ENCODE peak calls at places on chromosomes 2 and 18, in seven cellular contexts. R, K, C, N, E, F and U are unnamed samples.
A peak's percentile ranks its signal among the peaks of the same experiment; 100 is the strongest.

GRCh38 chr18:77645170-77645872 is 395.7 kb downstream of the GALR1 start:
- DNase-seq in R (no peak), K (no peak), C (no peak), N (no peak), E (no peak), F (no peak), U (no peak)

GRCh38 chr2:36165132-36165531 is 190.4 kb upstream of the CRIM1 start:
- DNase-seq in R (no peak), K (no peak), C (no peak), N (no peak), E (no peak), F (no peak), U (no peak)

GRCh38 chr2:8479298-8479697 is 202.6 kb upstream of the ID2 start:
- DNase-seq in R (no peak), K (no peak), C (no peak), N (no peak), E (no peak), F (no peak), U (no peak)

GRCh38 chr2:29281086-29281485 is 165.9 kb downstream of the CLIP4 start:
- DNase-seq in R (no peak), K (no peak), C (no peak), N (no peak), E (no peak), F (no peak), U (no peak)

GRCh38 chr18:76371804-76372203 is 123.2 kb downstream of the ZNF516 start:
- DNase-seq in R (no peak), K (no peak), C (no peak), N (no peak), E (no peak), F (no peak), U (no peak)

GRCh38 chr2:237298323-237299118 is 115.4 kb downstream of the COL6A3 start:
- DNase-seq in R (peak; percentile 83), K (peak; percentile 94), C (no peak), N (no peak), E (no peak), F (no peak), U (no peak)

GRCh38 chr2:239397856-239398470 is 2.9 kb downstream of the HDAC4 start:
- DNase-seq in R (peak; percentile 10), K (no peak), C (no peak), N (no peak), E (no peak), F (no peak), U (no peak)

GRCh38 chr2:238322001-238322411 is 1.7 kb downstream of the TRAF3IP1 start:
- DNase-seq in R (no peak), K (no peak), C (no peak), N (no peak), E (no peak), F (no peak), U (no peak)

GRCh38 chr2:142914507-142915313 is 37.2 kb downstream of the KYNU start:
- DNase-seq in R (no peak), K (no peak), C (no peak), N (no peak), E (no peak), F (no peak), U (no peak)

GRCh38 chr18:73752546-73752945 is 395.1 kb downstream of the FBXO15 start:
- DNase-seq in R (no peak), K (peak; percentile 50), C (no peak), N (no peak), E (no peak), F (no peak), U (no peak)

GRCh38 chr2:161436411-161436810 is 20.3 kb downstream of the TBR1 start:
- DNase-seq in R (peak; percentile 71), K (no peak), C (no peak), N (no peak), E (no peak), F (no peak), U (no peak)

GRCh38 chr2:226478121-226478809 is 321.4 kb downstream of the IRS1 start:
- DNase-seq in R (peak; percentile 88), K (peak; percentile 85), C (no peak), N (no peak), E (peak; percentile 31), F (no peak), U (no peak)

GRCh38 chr18:63099848-63100625 is 219.5 kb downstream of the BCL2 start:
- DNase-seq in R (no peak), K (peak; percentile 41), C (no peak), N (no peak), E (no peak), F (no peak), U (no peak)

GRCh38 chr2:222860740-222861410 is at the start of gene ACSL3:
- DNase-seq in R (no peak), K (peak; percentile 97), C (peak; percentile 91), N (peak; percentile 80), E (peak; percentile 98), F (peak; percentile 98), U (peak; percentile 97)

GRCh38 chr2:189676471-189676870 is 2.0 kb downstream of the ANKAR start:
- DNase-seq in R (no peak), K (peak; percentile 21), C (no peak), N (no peak), E (no peak), F (no peak), U (no peak)

GRCh38 chr2:230134496-230135073 is 65.9 kb upstream of the SLC16A14 start:
- DNase-seq in R (no peak), K (peak; percentile 22), C (no peak), N (no peak), E (no peak), F (no peak), U (no peak)

GRCh38 chr2:109126501-109126860 is 2.5 kb upstream of the SH3RF3 start:
- DNase-seq in R (peak; percentile 61), K (peak; percentile 83), C (no peak), N (no peak), E (no peak), F (no peak), U (no peak)